ENCODE peak calls at places on chromosomes 4 and X, in five cellular contexts. C is body of pancreas, O is sigmoid colon, U is H1, L is ovary. R is an unnamed sample. For H3K4me1, the result is how much of the 10 kb centered on the place peaks cover.

GRCh38 chrX:106903291-106903820 is at the start of gene RIPPLY1:
- DNase-seq in C (no peak), O (no peak), U (no peak), L (no peak), R (no peak)

GRCh38 chr4:1991596-1992434 is 17.0 kb downstream of the NELFA start:
- DNase-seq in C (no peak), O (no peak), U (no peak), L (peak), R (no peak)

GRCh38 chr4:128517096-128517738 is 229.6 kb upstream of the PGRMC2 start:
- DNase-seq in C (no peak), O (no peak), U (no peak), L (no peak), R (no peak)

GRCh38 chr4:169530048-169530447 is 82.3 kb downstream of the NEK1 start:
- DNase-seq in C (no peak), O (no peak), U (no peak), L (no peak), R (no peak)

GRCh38 chrX:39318497-39319343 is 517.5 kb downstream of the MID1IP1 start:
- DNase-seq in C (peak), O (peak), U (no peak), L (no peak), R (no peak)

GRCh38 chr4:25810815-25811690 is 51.7 kb downstream of the SEL1L3 start:
- DNase-seq in C (no peak), O (no peak), U (no peak), L (no peak), R (no peak)

GRCh38 chr4:140816806-140817205 is 60.6 kb upstream of the TBC1D9 start:
- DNase-seq in C (no peak), O (no peak), U (no peak), L (no peak), R (no peak)

GRCh38 chrX:52979993-52980392 is 21.7 kb upstream of the FAM156A start:
- DNase-seq in C (no peak), O (peak), U (no peak), L (no peak), R (no peak)

GRCh38 chrX:79413009-79413408 is 45.9 kb upstream of the ITM2A start:
- DNase-seq in C (no peak), O (no peak), U (no peak), L (no peak), R (no peak)

GRCh38 chrX:71912156-71912555 is 1.5 kb downstream of the NHSL2 start:
- DNase-seq in C (no peak), O (no peak), U (no peak), L (no peak), R (no peak)

GRCh38 chrX:71911023-71911730 is 532 bp downstream of the NHSL2 start:
- DNase-seq in C (peak), O (peak), U (peak), L (peak), R (no peak)

GRCh38 chrX:71909956-71910355 is 689 bp upstream of the NHSL2 start:
- DNase-seq in C (no peak), O (peak), U (peak), L (no peak), R (no peak)

GRCh38 chrX:71911731-71912050 is 1.0 kb downstream of the NHSL2 start:
- DNase-seq in C (no peak), O (peak), U (no peak), L (no peak), R (no peak)

GRCh38 chrX:71910526-71911022 is at the start of gene NHSL2:
- DNase-seq in C (peak), O (peak), U (peak), L (peak), R (no peak)
- TF ChIP-seq POLR2A in C (no peak), O (no peak), U (no peak), L (no peak), R (no peak)

GRCh38 chrX:153638436-153639176 is 8.4 kb upstream of the DUSP9 start:
- DNase-seq in C (no peak), O (no peak), U (no peak), L (no peak), R (no peak)
- H3K4me1 ChIP-seq in C (under half), O (under half), U (under half), L (under half), R (under half)

GRCh38 chr4:6275351-6275750 is 5.7 kb downstream of the WFS1 start:
- DNase-seq in C (no peak), O (no peak), U (no peak), L (no peak), R (no peak)

GRCh38 chr4:6271206-6271605 is 1.6 kb downstream of the WFS1 start:
- DNase-seq in C (no peak), O (no peak), U (no peak), L (no peak), R (no peak)

GRCh38 chr4:6271701-6272465 is 2.2 kb downstream of the WFS1 start:
- DNase-seq in C (peak), O (peak), U (no peak), L (peak), R (no peak)

GRCh38 chr4:6273661-6273990 is 4.0 kb downstream of the WFS1 start:
- DNase-seq in C (no peak), O (no peak), U (no peak), L (no peak), R (no peak)

DNA sequence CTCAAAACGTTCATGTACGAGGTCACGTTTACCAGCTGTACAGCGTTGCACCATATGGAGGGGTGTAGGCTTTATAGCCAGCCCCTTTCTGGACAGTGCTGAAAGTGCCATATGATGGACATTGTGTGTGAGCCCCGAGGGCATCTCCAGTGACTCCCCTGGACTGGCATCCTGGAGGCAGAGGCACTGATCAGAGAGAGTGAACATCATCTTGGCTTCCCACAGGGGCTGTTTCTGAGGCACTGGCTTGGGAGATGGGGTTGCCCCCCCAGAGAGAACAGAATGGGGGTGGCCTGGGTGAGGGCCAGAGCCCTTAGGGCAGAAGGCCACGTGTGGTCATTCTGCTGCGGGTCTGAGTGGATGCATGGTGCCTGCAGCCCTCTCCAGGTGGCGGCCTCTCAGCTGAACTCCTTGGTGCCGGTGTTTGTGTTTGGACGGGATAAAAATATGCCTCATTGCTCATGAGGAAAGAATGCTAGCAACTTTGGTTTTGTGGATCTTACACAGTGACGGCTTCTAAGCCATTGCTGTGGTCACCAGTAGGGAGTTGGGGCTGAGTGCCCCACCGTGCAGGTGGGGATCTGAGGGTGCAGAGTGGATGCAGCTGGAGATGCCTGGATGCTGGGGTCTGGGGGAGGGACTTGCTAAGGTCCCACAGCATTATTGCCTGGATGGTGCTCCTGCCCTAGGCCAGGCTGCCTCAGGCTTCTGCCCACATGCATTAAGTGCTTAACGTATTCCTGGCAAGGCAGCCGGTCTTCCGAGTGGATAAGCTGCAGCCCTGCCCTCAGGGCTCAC is 3.4 kb downstream of the WFS1 start:
- DNase-seq in C (no peak), O (no peak), U (no peak), L (peak), R (no peak)
- TF ChIP-seq POLR2A in C (no peak), O (no peak), U (no peak), L (no peak), R (no peak)

GRCh38 chrX:1595711-1596060 is 4.3 kb downstream of the AKAP17A start:
- DNase-seq in C (no peak), O (no peak), U (no peak), L (no peak), R (no peak)
- H3K4me1 ChIP-seq in C (under half), O (under half), U (under half), L (under half), R (under half)

DNA sequence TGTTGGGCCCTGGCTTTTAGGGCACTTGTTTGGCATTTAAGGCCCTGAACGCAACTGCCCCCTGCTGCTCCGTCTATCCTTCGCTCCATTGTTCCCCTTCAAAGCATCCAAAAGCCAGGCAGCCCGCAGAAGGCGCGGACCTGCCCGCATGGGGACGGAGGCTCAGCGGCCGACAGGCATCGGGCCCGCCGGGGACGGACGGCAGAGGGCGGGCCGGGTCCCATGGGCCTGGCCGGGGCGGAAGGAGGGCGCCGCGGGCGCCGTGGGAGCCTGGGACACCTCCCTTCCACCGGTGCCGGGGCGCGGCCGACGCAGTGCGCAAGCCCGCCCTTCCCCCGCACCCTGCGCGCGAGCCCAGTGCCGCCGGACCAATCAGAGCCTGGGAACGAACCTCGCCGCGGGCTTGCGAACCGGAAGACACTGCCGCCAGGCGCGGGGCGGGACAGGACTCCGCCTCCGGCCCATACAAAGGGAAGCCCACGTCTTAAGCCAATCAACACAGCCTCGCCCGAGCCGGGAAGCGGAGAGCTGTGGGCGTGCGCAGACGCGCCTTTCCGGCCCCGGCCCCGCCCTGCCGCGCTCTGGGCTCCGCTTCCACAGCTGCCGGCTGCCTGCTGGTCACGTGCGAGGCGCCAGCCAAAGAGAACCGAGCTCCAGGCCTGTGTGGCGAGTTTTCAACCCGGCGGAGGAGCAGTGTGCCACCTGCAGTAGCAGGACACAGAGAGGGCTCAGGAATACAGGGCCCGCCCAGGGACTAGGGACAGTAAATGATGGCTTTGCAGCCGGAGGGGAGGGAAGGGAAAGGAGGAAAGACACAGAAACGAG is 2.1 kb upstream of the ARHGAP4 start:
- DNase-seq in C (peak), O (peak), U (peak), L (peak), R (no peak)
- TF ChIP-seq POLR2A in C (peak), O (no peak), U (peak), L (peak), R (peak)